ENCODE peak calls at places on chromosomes 11 and 22, in nine cellular contexts. J is psoas muscle, B is HL-60, U is A549, F is HAP-1, T is trophoblast cell, D is LNCaP clone FGC, X is heart right ventricle, Z is pancreas. R is an unnamed sample.

GRCh38 chr22:19998991-19999820 is 17.4 kb downstream of the ARVCF start:
- DNase-seq in T (no peak), U (no peak), B (no peak), J (peak; percentile 46), X (no peak), F (no peak), D (no peak), Z (peak; percentile 23), R (no peak)

GRCh38 chr11:68750197-68750987 is 928 bp downstream of the TESMIN start:
- DNase-seq in T (peak; percentile 42), Z (no peak), J (peak; percentile 57), X (no peak), B (no peak), U (no peak), D (no peak), F (no peak), R (no peak)

GRCh38 chr22:50138036-50138435 is 32.5 kb upstream of the PANX2 start:
- DNase-seq in B (no peak), U (no peak), J (no peak), F (no peak), T (no peak), X (no peak), D (no peak), Z (no peak), R (no peak)

GRCh38 chr11:115760528-115760837 is 256.3 kb upstream of the CADM1 start:
- DNase-seq in J (no peak), Z (no peak), B (no peak), U (no peak), X (no peak), T (no peak), D (no peak), F (no peak), R (no peak)

GRCh38 chr11:13287681-13288080 is 10.1 kb downstream of the BMAL1 start:
- DNase-seq in X (no peak), T (no peak), Z (no peak), U (no peak), D (no peak), B (no peak), F (no peak), J (no peak), R (no peak)

GRCh38 chr11:34302046-34302921 is 55.5 kb downstream of the ABTB2 start:
- DNase-seq in J (no peak), B (peak; percentile 22), T (peak; percentile 9), U (no peak), D (no peak), Z (no peak), F (no peak), X (no peak), R (peak; percentile 96)

GRCh38 chr11:113255096-113255495 is 59.3 kb upstream of the TTC12 start:
- DNase-seq in B (no peak), J (no peak), F (no peak), X (no peak), U (no peak), D (no peak), T (no peak), Z (no peak), R (no peak)

GRCh38 chr22:48099251-48099650 is 1336.8 kb downstream of the TBC1D22A start:
- DNase-seq in J (no peak), F (no peak), Z (no peak), D (no peak), T (no peak), U (no peak), B (no peak), X (no peak), R (no peak)

GRCh38 chr11:43145653-43146052 is 166.1 kb upstream of the API5 start:
- DNase-seq in X (no peak), F (no peak), U (no peak), B (no peak), D (no peak), Z (no peak), J (no peak), T (no peak), R (no peak)

GRCh38 chr22:32558681-32559355 is 84.2 kb downstream of the FBXO7 start:
- DNase-seq in J (peak; percentile 91), T (peak; percentile 21), D (no peak), F (no peak), Z (no peak), X (no peak), B (no peak), U (peak; percentile 86), R (peak; percentile 88)

GRCh38 chr11:10590516-10590915 is 22.1 kb upstream of the LYVE1 start:
- DNase-seq in D (no peak), T (peak; percentile 54), Z (no peak), F (no peak), J (no peak), B (no peak), U (no peak), X (no peak), R (no peak)

GRCh38 chr11:115959098-115959497 is 454.9 kb upstream of the CADM1 start:
- DNase-seq in J (no peak), B (no peak), Z (no peak), T (no peak), X (no peak), F (no peak), U (no peak), D (no peak), R (no peak)

GRCh38 chr11:119745776-119746535 is 17.0 kb upstream of the NECTIN1 start:
- DNase-seq in B (no peak), U (no peak), X (no peak), Z (no peak), D (no peak), T (no peak), F (no peak), J (no peak), R (no peak)

GRCh38 chr11:94934362-94934761 is 39.0 kb downstream of the CWC15 start:
- DNase-seq in B (no peak), D (no peak), T (no peak), F (no peak), X (no peak), J (no peak), Z (no peak), U (no peak), R (peak; percentile 72)

GRCh38 chr11:47843354-47844060 is 4.6 kb downstream of the NUP160 start:
- DNase-seq in Z (no peak), D (no peak), F (no peak), T (no peak), J (no peak), X (no peak), U (no peak), B (peak; percentile 25), R (no peak)

GRCh38 chr11:29129850-29130249 is 887.0 kb downstream of the KCNA4 start:
- DNase-seq in X (no peak), B (no peak), D (no peak), U (peak; percentile 27), J (no peak), T (peak; percentile 24), F (no peak), Z (no peak), R (peak; percentile 50)

GRCh38 chr11:130211781-130212401 is 52.3 kb downstream of the ST14 start:
- DNase-seq in T (no peak), X (no peak), U (no peak), B (no peak), Z (no peak), D (no peak), F (no peak), J (no peak), R (no peak)

GRCh38 chr11:44524751-44525171 is 40.7 kb upstream of the CD82 start:
- DNase-seq in T (no peak), Z (no peak), J (no peak), F (no peak), D (no peak), U (no peak), X (peak; percentile 42), B (no peak), R (no peak)

GRCh38 chr11:64892838-64893193 is 14.4 kb upstream of the EHD1 start:
- DNase-seq in D (no peak), F (no peak), J (no peak), B (no peak), Z (peak; percentile 55), U (no peak), X (no peak), T (no peak), R (no peak)

GRCh38 chr11:19374189-19374588 is 133.4 kb upstream of the E2F8 start:
- DNase-seq in B (no peak), Z (no peak), U (peak; percentile 70), D (no peak), F (no peak), J (no peak), T (peak; percentile 80), X (no peak), R (peak; percentile 100)

GRCh38 chr22:22403771-22404170 is 104.8 kb downstream of the ZNF280B start:
- DNase-seq in T (no peak), J (no peak), Z (no peak), D (no peak), F (no peak), X (no peak), U (peak; percentile 6), B (no peak), R (no peak)

GRCh38 chr11:86672007-86672621 is at the start of gene ME3:
- DNase-seq in X (peak; percentile 72), U (peak; percentile 76), B (peak; percentile 53), Z (peak; percentile 78), J (peak; percentile 86), D (no peak), F (no peak), T (peak; percentile 45), R (peak; percentile 49)

GRCh38 chr11:65917434-65918210 is 1.2 kb downstream of the C11orf68 start:
- DNase-seq in T (no peak), U (no peak), F (no peak), X (no peak), D (no peak), B (no peak), Z (peak; percentile 57), J (peak; percentile 68), R (no peak)
- H3K4me3 ChIP-seq in T (peak overlapping the region; percentile 88), U (peak overlapping the region; percentile 97), F (peak overlapping the region; percentile 80), X (peak overlapping the region; percentile 85), D (peak overlapping the region; percentile 95), B (peak overlapping the region; percentile 86), Z (peak overlapping the region; percentile 97), J (peak overlapping the region; percentile 100), R (peak overlapping the region; percentile 85)

DNA sequence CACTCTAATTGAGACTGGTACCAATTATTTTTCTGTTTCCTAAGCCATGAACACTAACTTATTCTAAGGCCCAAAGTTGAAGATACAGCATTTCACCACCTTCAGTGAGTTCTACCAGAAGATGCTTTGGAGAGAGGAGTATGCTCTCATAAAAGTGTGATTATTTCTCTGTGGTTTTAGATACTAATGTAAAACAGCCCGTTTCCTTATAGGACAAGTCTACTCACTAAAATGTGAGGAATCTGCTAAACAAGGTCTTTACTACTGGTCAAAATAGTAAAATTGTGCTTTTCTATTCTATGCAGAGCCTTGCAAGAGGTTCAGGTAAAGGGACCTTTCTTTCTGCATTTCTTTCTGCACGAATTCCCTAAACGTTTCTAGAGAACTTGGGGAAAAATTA is 2.4 kb downstream of the LGR4 start:
- DNase-seq in B (no peak), X (no peak), Z (no peak), U (no peak), F (no peak), J (no peak), D (no peak), T (no peak), R (no peak)
- H3K4me3 ChIP-seq in B (no peak overlapping the region), X (peak overlapping the region; percentile 89), Z (peak overlapping the region; percentile 70), U (peak overlapping the region; percentile 89), F (peak overlapping the region; percentile 65), J (peak overlapping the region; percentile 88), D (no peak overlapping the region), T (no peak overlapping the region), R (no peak overlapping the region)

GRCh38 chr11:2137202-2138071 is 1.8 kb downstream of the IGF2 start:
- DNase-seq in U (peak; percentile 76), Z (peak; percentile 51), T (peak; percentile 43), B (no peak), X (peak; percentile 83), J (peak; percentile 81), F (peak; percentile 19), D (no peak), R (peak; percentile 28)
- H3K4me3 ChIP-seq in U (peak overlapping the region; percentile 52), Z (no peak overlapping the region), T (peak overlapping the region; percentile 69), B (no peak overlapping the region), X (peak overlapping the region; percentile 46), J (peak overlapping the region; percentile 55), F (peak overlapping the region; percentile 11), D (no peak overlapping the region), R (no peak overlapping the region)

GRCh38 chr22:41560095-41560487 is 719 bp upstream of the CSDC2 start:
- DNase-seq in D (no peak), X (no peak), T (no peak), Z (no peak), F (no peak), U (no peak), J (no peak), B (no peak), R (no peak)
- H3K4me3 ChIP-seq in D (no peak overlapping the region), X (peak overlapping the region; percentile 46), T (no peak overlapping the region), Z (no peak overlapping the region), F (no peak overlapping the region), U (no peak overlapping the region), J (no peak overlapping the region), B (no peak overlapping the region), R (no peak overlapping the region)